ENCODE peak calls at places on chromosomes 16 and 17, in seven cellular contexts. H is IMR-90, W is neuronal stem cell, E is mesendoderm, Z is H1, R is mesenchymal stem cell, N is trophoblast cell. F is an unnamed sample.

GRCh38 chr16:85151603-85152413 is 39.5 kb upstream of the CIBAR2 start:
- DNase-seq in H (peak; percentile 78), W (no peak), E (peak; percentile 39), Z (no peak), R (peak; percentile 75), N (no peak), F (no peak)

GRCh38 chr16:52086901-52087300 is 460.0 kb downstream of the TOX3 start:
- DNase-seq in H (no peak), W (no peak), E (peak; percentile 50), Z (no peak), R (no peak), N (peak; percentile 19), F (no peak)

GRCh38 chr16:65731840-65732239 is 610.0 kb upstream of the CDH11 start:
- DNase-seq in H (peak; percentile 3), W (no peak), E (no peak), Z (no peak), R (peak; percentile 4), N (no peak), F (no peak)

GRCh38 chr16:11546522-11547485 is 39.9 kb downstream of the LITAF start:
- DNase-seq in H (peak; percentile 85), W (no peak), E (no peak), Z (no peak), R (peak; percentile 87), N (no peak), F (no peak)

GRCh38 chr16:84585886-84586285 is 32.0 kb downstream of the COTL1 start:
- DNase-seq in H (no peak), W (peak; percentile 59), E (peak; percentile 75), Z (peak; percentile 84), R (no peak), N (peak; percentile 52), F (peak; percentile 84)

GRCh38 chr16:63005356-63005755 is 969.1 kb upstream of the CDH8 start:
- DNase-seq in H (no peak), W (no peak), E (no peak), Z (no peak), R (no peak), N (no peak), F (no peak)

GRCh38 chr17:82678265-82678891 is 20.1 kb downstream of the RAB40B start:
- DNase-seq in H (no peak), W (no peak), E (no peak), Z (no peak), R (no peak), N (no peak), F (no peak)

GRCh38 chr17:7173687-7174602 is 5.2 kb downstream of the ASGR1 start:
- DNase-seq in H (no peak), W (peak; percentile 67), E (peak; percentile 93), Z (peak; percentile 88), R (peak; percentile 27), N (peak; percentile 9), F (peak; percentile 96)

GRCh38 chr17:42361781-42362186 is 26.5 kb downstream of the STAT3 start:
- DNase-seq in H (no peak), W (no peak), E (peak; percentile 54), Z (no peak), R (no peak), N (no peak), F (no peak)

GRCh38 chr17:7591596-7591995 is 1.7 kb upstream of the SOX15 start:
- DNase-seq in H (no peak), W (no peak), E (no peak), Z (no peak), R (no peak), N (no peak), F (no peak)

GRCh38 chr16:27407158-27407557 is 5.2 kb downstream of the IL21R start:
- DNase-seq in H (no peak), W (no peak), E (no peak), Z (no peak), R (no peak), N (no peak), F (no peak)

GRCh38 chr17:28507567-28508195 is 1.5 kb downstream of the FOXN1 start:
- DNase-seq in H (no peak), W (no peak), E (no peak), Z (peak; percentile 65), R (no peak), N (no peak), F (peak; percentile 52)
- H2BK120ac ChIP-seq in H (no peak overlapping the region), W (peak overlapping the region; percentile 67), E (no peak overlapping the region), Z (no peak overlapping the region), R (no peak overlapping the region), N (no peak overlapping the region), F (no peak overlapping the region)

DNA sequence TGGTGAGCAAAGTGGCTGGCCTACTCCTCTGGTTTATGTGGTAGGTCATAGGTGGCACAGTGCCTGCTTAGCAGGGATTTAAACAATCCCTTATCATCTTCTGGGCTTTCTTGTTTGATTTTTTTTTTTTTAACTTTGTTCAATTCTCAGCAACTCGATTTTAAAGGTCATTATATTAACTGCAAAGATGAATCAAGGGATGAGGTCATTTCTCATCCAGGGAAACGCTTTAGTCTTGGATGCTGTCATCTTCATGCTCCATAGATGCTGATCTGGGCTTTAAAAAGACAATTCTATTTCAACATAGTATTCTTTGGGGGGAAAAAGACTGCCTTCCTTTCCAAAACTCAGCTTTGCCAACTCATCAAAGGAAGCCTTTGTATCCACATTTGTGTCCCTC is 48.3 kb upstream of the XYLT1 start:
- DNase-seq in H (peak; percentile 71), W (no peak), E (no peak), Z (no peak), R (no peak), N (no peak), F (no peak)
- H2BK120ac ChIP-seq in H (peak overlapping the region; percentile 97), W (no peak overlapping the region), E (no peak overlapping the region), Z (no peak overlapping the region), R (no peak overlapping the region), N (no peak overlapping the region), F (no peak overlapping the region)

DNA sequence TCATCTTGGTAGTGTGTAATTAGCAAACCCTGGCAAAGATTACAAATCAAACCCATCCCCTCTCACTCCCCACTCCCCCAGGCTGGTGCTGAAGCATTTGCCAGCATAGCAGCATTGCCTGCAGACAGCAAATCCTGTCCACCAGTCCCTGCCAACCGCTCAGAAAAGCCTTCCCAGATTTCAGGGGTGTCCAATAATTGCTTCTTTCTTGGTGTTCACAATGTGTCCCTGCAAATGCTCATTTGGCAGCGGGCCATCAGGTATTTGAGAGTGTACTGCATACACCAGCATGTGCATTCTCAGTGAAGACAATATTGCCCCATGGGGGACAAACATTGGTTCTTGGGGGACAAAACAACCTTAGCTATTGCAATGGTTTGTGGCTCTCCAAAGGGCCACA is 28.2 kb downstream of the ORC6 start:
- DNase-seq in H (no peak), W (no peak), E (no peak), Z (peak; percentile 28), R (no peak), N (no peak), F (no peak)
- H2BK120ac ChIP-seq in H (no peak overlapping the region), W (no peak overlapping the region), E (no peak overlapping the region), Z (no peak overlapping the region), R (no peak overlapping the region), N (no peak overlapping the region), F (no peak overlapping the region)

GRCh38 chr16:22678311-22678710 is 135.7 kb upstream of the HS3ST2 start:
- DNase-seq in H (no peak), W (no peak), E (no peak), Z (no peak), R (no peak), N (no peak), F (peak; percentile 10)
- H2BK120ac ChIP-seq in H (no peak overlapping the region), W (no peak overlapping the region), E (no peak overlapping the region), Z (no peak overlapping the region), R (no peak overlapping the region), N (no peak overlapping the region), F (no peak overlapping the region)

GRCh38 chr17:49690256-49690655 is 12.4 kb upstream of the SPOP start:
- DNase-seq in H (no peak), W (no peak), E (no peak), Z (no peak), R (no peak), N (no peak), F (no peak)
- H2BK120ac ChIP-seq in H (no peak overlapping the region), W (no peak overlapping the region), E (no peak overlapping the region), Z (no peak overlapping the region), R (no peak overlapping the region), N (no peak overlapping the region), F (no peak overlapping the region)

DNA sequence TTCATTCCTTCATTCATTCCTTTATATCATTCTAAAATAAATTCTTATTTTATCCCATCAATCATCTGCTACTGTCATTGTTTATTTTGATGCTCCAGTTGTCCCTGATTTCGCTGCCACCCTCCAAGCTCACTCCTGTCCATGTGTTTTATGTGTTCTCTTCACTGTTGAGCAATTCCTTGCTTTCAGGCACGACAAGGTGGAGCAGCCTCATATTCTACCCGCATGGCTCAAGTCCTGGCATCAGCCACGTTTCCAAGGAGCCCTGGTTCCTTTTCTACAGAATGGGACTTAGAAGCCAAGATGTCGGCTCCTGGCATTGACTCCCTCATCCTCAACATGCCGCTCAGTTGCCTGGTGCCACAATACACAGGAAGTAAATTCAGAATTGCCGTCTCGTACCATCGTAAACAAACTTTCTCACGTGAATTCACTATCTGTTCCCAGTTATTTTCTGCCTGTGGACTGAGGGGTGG is 139.0 kb downstream of the RPTOR start:
- DNase-seq in H (no peak), W (no peak), E (no peak), Z (no peak), R (no peak), N (peak; percentile 16), F (no peak)
- H2BK120ac ChIP-seq in H (no peak overlapping the region), W (no peak overlapping the region), E (no peak overlapping the region), Z (no peak overlapping the region), R (no peak overlapping the region), N (no peak overlapping the region), F (no peak overlapping the region)

GRCh38 chr16:12826559-12826958 is 22.9 kb upstream of the CPPED1 start:
- DNase-seq in H (no peak), W (no peak), E (no peak), Z (no peak), R (no peak), N (no peak), F (no peak)
- H2BK120ac ChIP-seq in H (no peak overlapping the region), W (no peak overlapping the region), E (no peak overlapping the region), Z (no peak overlapping the region), R (no peak overlapping the region), N (no peak overlapping the region), F (no peak overlapping the region)

DNA sequence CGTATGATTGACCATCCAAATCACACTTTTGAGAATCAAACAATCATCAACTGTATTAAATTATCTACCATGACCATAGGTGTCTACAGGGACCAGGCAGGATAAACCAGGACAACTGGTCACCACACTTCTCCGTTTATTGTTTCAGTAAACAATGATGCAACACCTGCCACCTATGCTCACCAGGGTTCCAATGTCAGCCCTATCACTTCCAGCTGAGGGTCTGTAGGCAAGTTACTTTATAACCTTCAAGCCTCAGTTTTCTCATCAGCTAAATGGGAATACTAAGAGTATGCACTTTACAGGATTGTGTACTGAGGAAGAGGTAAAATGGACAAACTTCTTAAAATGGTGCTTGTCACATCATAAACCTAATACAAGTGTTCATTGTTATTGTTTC is 14.9 kb downstream of the TMEM114 start:
- DNase-seq in H (no peak), W (no peak), E (no peak), Z (no peak), R (no peak), N (no peak), F (no peak)
- H2BK120ac ChIP-seq in H (no peak overlapping the region), W (no peak overlapping the region), E (no peak overlapping the region), Z (no peak overlapping the region), R (no peak overlapping the region), N (no peak overlapping the region), F (no peak overlapping the region)